ENCODE peak calls at places on chromosomes 2 and 18, in nine cellular contexts. One of them, this sample, is unnamed.

GRCh38 chr2:95346738-95347671 is 49.9 kb downstream of the KCNIP3 start:
- DNase-seq in H9: peak
- DNase-seq in body of pancreas: no peak
- DNase-seq in SW480: no peak
- DNase-seq in AG04450: no peak
- DNase-seq in neural progenitor cell: peak
- DNase-seq in cardiac fibroblast: peak
- DNase-seq in stimulated activated CD4-positive, alpha-beta T cell treated with anti-CD3 and anti-CD28 coated beads, Interleukin-4, amount 100 ng/mL, for 24 hours: no peak
- DNase-seq in coronary artery: peak
- DNase-seq in this sample: no peak

GRCh38 chr2:149000168-149000938 is 38.1 kb upstream of the LYPD6B start:
- DNase-seq in H9: no peak
- DNase-seq in body of pancreas: no peak
- DNase-seq in SW480: no peak
- DNase-seq in AG04450: no peak
- DNase-seq in neural progenitor cell: no peak
- DNase-seq in cardiac fibroblast: no peak
- DNase-seq in stimulated activated CD4-positive, alpha-beta T cell treated with anti-CD3 and anti-CD28 coated beads, Interleukin-4, amount 100 ng/mL, for 24 hours: no peak
- DNase-seq in coronary artery: no peak
- DNase-seq in this sample: no peak

GRCh38 chr2:117858336-117858735 is 43.8 kb downstream of the DDX18 start:
- DNase-seq in H9: no peak
- DNase-seq in body of pancreas: no peak
- DNase-seq in SW480: no peak
- DNase-seq in AG04450: no peak
- DNase-seq in neural progenitor cell: no peak
- DNase-seq in cardiac fibroblast: no peak
- DNase-seq in stimulated activated CD4-positive, alpha-beta T cell treated with anti-CD3 and anti-CD28 coated beads, Interleukin-4, amount 100 ng/mL, for 24 hours: no peak
- DNase-seq in coronary artery: no peak
- DNase-seq in this sample: no peak

GRCh38 chr2:59904145-59904544 is 649.3 kb downstream of the BCL11A start:
- DNase-seq in H9: no peak
- DNase-seq in body of pancreas: no peak
- DNase-seq in SW480: no peak
- DNase-seq in AG04450: no peak
- DNase-seq in neural progenitor cell: no peak
- DNase-seq in cardiac fibroblast: no peak
- DNase-seq in stimulated activated CD4-positive, alpha-beta T cell treated with anti-CD3 and anti-CD28 coated beads, Interleukin-4, amount 100 ng/mL, for 24 hours: no peak
- DNase-seq in coronary artery: no peak
- DNase-seq in this sample: no peak

GRCh38 chr2:3793233-3793632 is 89.9 kb downstream of the DCDC2C start:
- DNase-seq in H9: no peak
- DNase-seq in body of pancreas: no peak
- DNase-seq in SW480: no peak
- DNase-seq in AG04450: no peak
- DNase-seq in neural progenitor cell: no peak
- DNase-seq in cardiac fibroblast: no peak
- DNase-seq in stimulated activated CD4-positive, alpha-beta T cell treated with anti-CD3 and anti-CD28 coated beads, Interleukin-4, amount 100 ng/mL, for 24 hours: no peak
- DNase-seq in coronary artery: no peak
- DNase-seq in this sample: no peak

GRCh38 chr2:208064220-208064951 is 39.1 kb upstream of the PLEKHM3 start:
- DNase-seq in H9: no peak
- DNase-seq in body of pancreas: no peak
- DNase-seq in SW480: peak
- DNase-seq in AG04450: peak
- DNase-seq in neural progenitor cell: no peak
- DNase-seq in cardiac fibroblast: peak
- DNase-seq in stimulated activated CD4-positive, alpha-beta T cell treated with anti-CD3 and anti-CD28 coated beads, Interleukin-4, amount 100 ng/mL, for 24 hours: no peak
- DNase-seq in coronary artery: no peak
- DNase-seq in this sample: no peak

GRCh38 chr2:171149986-171150693 is 10.6 kb downstream of the TLK1 start:
- DNase-seq in H9: no peak
- DNase-seq in body of pancreas: no peak
- DNase-seq in SW480: no peak
- DNase-seq in AG04450: no peak
- DNase-seq in neural progenitor cell: no peak
- DNase-seq in cardiac fibroblast: no peak
- DNase-seq in stimulated activated CD4-positive, alpha-beta T cell treated with anti-CD3 and anti-CD28 coated beads, Interleukin-4, amount 100 ng/mL, for 24 hours: no peak
- DNase-seq in coronary artery: no peak
- DNase-seq in this sample: no peak

GRCh38 chr18:64449433-64449832 is 300.5 kb upstream of the LINC00305 start:
- DNase-seq in H9: no peak
- DNase-seq in body of pancreas: no peak
- DNase-seq in SW480: no peak
- DNase-seq in AG04450: no peak
- DNase-seq in neural progenitor cell: no peak
- DNase-seq in cardiac fibroblast: no peak
- DNase-seq in stimulated activated CD4-positive, alpha-beta T cell treated with anti-CD3 and anti-CD28 coated beads, Interleukin-4, amount 100 ng/mL, for 24 hours: no peak
- DNase-seq in coronary artery: no peak
- DNase-seq in this sample: no peak

GRCh38 chr2:224242543-224242942 is 159.4 kb downstream of the FAM124B start:
- DNase-seq in H9: no peak
- DNase-seq in body of pancreas: no peak
- DNase-seq in SW480: no peak
- DNase-seq in AG04450: no peak
- DNase-seq in neural progenitor cell: no peak
- DNase-seq in cardiac fibroblast: peak
- DNase-seq in stimulated activated CD4-positive, alpha-beta T cell treated with anti-CD3 and anti-CD28 coated beads, Interleukin-4, amount 100 ng/mL, for 24 hours: no peak
- DNase-seq in coronary artery: no peak
- DNase-seq in this sample: no peak

GRCh38 chr2:65300772-65301711 is 73.4 kb downstream of the ACTR2 start:
- DNase-seq in H9: no peak
- DNase-seq in body of pancreas: no peak
- DNase-seq in SW480: peak
- DNase-seq in AG04450: peak
- DNase-seq in neural progenitor cell: peak
- DNase-seq in cardiac fibroblast: peak
- DNase-seq in stimulated activated CD4-positive, alpha-beta T cell treated with anti-CD3 and anti-CD28 coated beads, Interleukin-4, amount 100 ng/mL, for 24 hours: peak
- DNase-seq in coronary artery: peak
- DNase-seq in this sample: peak

GRCh38 chr2:105754011-105754410 is 9.3 kb downstream of the NCK2 start:
- DNase-seq in H9: no peak
- DNase-seq in body of pancreas: no peak
- DNase-seq in SW480: no peak
- DNase-seq in AG04450: no peak
- DNase-seq in neural progenitor cell: no peak
- DNase-seq in cardiac fibroblast: no peak
- DNase-seq in stimulated activated CD4-positive, alpha-beta T cell treated with anti-CD3 and anti-CD28 coated beads, Interleukin-4, amount 100 ng/mL, for 24 hours: peak
- DNase-seq in coronary artery: no peak
- DNase-seq in this sample: no peak

GRCh38 chr2:70923378-70924015 is 12.2 kb upstream of the ATP6V1B1 start:
- DNase-seq in H9: peak
- DNase-seq in body of pancreas: no peak
- DNase-seq in SW480: no peak
- DNase-seq in AG04450: no peak
- DNase-seq in neural progenitor cell: peak
- DNase-seq in cardiac fibroblast: no peak
- DNase-seq in stimulated activated CD4-positive, alpha-beta T cell treated with anti-CD3 and anti-CD28 coated beads, Interleukin-4, amount 100 ng/mL, for 24 hours: no peak
- DNase-seq in coronary artery: peak
- DNase-seq in this sample: no peak

GRCh38 chr2:202035941-202036372 is 2.3 kb downstream of the FZD7 start:
- DNase-seq in H9: no peak
- DNase-seq in body of pancreas: no peak
- DNase-seq in SW480: no peak
- DNase-seq in AG04450: no peak
- DNase-seq in neural progenitor cell: peak
- DNase-seq in cardiac fibroblast: no peak
- DNase-seq in stimulated activated CD4-positive, alpha-beta T cell treated with anti-CD3 and anti-CD28 coated beads, Interleukin-4, amount 100 ng/mL, for 24 hours: no peak
- DNase-seq in coronary artery: no peak
- DNase-seq in this sample: no peak

GRCh38 chr2:5818947-5819346 is 126.8 kb downstream of the SOX11 start:
- DNase-seq in H9: no peak
- DNase-seq in body of pancreas: no peak
- DNase-seq in SW480: no peak
- DNase-seq in AG04450: no peak
- DNase-seq in neural progenitor cell: no peak
- DNase-seq in cardiac fibroblast: no peak
- DNase-seq in stimulated activated CD4-positive, alpha-beta T cell treated with anti-CD3 and anti-CD28 coated beads, Interleukin-4, amount 100 ng/mL, for 24 hours: no peak
- DNase-seq in coronary artery: no peak
- DNase-seq in this sample: no peak

GRCh38 chr2:74293191-74294065 is 49.8 kb downstream of the SLC4A5 start:
- DNase-seq in H9: no peak
- DNase-seq in body of pancreas: no peak
- DNase-seq in SW480: no peak
- DNase-seq in AG04450: no peak
- DNase-seq in neural progenitor cell: no peak
- DNase-seq in cardiac fibroblast: no peak
- DNase-seq in stimulated activated CD4-positive, alpha-beta T cell treated with anti-CD3 and anti-CD28 coated beads, Interleukin-4, amount 100 ng/mL, for 24 hours: no peak
- DNase-seq in coronary artery: no peak
- DNase-seq in this sample: no peak

GRCh38 chr18:35049111-35050003 is 8.1 kb downstream of the MAPRE2 start:
- DNase-seq in H9: no peak
- DNase-seq in body of pancreas: no peak
- DNase-seq in SW480: no peak
- DNase-seq in AG04450: no peak
- DNase-seq in neural progenitor cell: no peak
- DNase-seq in cardiac fibroblast: no peak
- DNase-seq in stimulated activated CD4-positive, alpha-beta T cell treated with anti-CD3 and anti-CD28 coated beads, Interleukin-4, amount 100 ng/mL, for 24 hours: no peak
- DNase-seq in coronary artery: no peak
- DNase-seq in this sample: no peak

GRCh38 chr2:1590611-1591460 is 153.5 kb downstream of the PXDN start:
- DNase-seq in H9: peak
- DNase-seq in body of pancreas: no peak
- DNase-seq in SW480: no peak
- DNase-seq in AG04450: no peak
- DNase-seq in neural progenitor cell: peak
- DNase-seq in cardiac fibroblast: peak
- DNase-seq in stimulated activated CD4-positive, alpha-beta T cell treated with anti-CD3 and anti-CD28 coated beads, Interleukin-4, amount 100 ng/mL, for 24 hours: no peak
- DNase-seq in coronary artery: peak
- DNase-seq in this sample: no peak

GRCh38 chr2:86283461-86284030 is 53.9 kb downstream of the REEP1 start:
- DNase-seq in H9: no peak
- DNase-seq in body of pancreas: peak
- DNase-seq in SW480: no peak
- DNase-seq in AG04450: no peak
- DNase-seq in neural progenitor cell: no peak
- DNase-seq in cardiac fibroblast: no peak
- DNase-seq in stimulated activated CD4-positive, alpha-beta T cell treated with anti-CD3 and anti-CD28 coated beads, Interleukin-4, amount 100 ng/mL, for 24 hours: no peak
- DNase-seq in coronary artery: no peak
- DNase-seq in this sample: no peak

GRCh38 chr2:232377841-232378734 is 463 bp upstream of the ALPP start:
- DNase-seq in H9: no peak
- DNase-seq in body of pancreas: no peak
- DNase-seq in SW480: peak
- DNase-seq in AG04450: no peak
- DNase-seq in neural progenitor cell: no peak
- DNase-seq in cardiac fibroblast: no peak
- DNase-seq in stimulated activated CD4-positive, alpha-beta T cell treated with anti-CD3 and anti-CD28 coated beads, Interleukin-4, amount 100 ng/mL, for 24 hours: no peak
- DNase-seq in coronary artery: no peak
- DNase-seq in this sample: no peak

This sample was measured in right atrium auricular region.